ENCODE peak calls at places on chromosomes 2 and 18, in six cellular contexts. D is sigmoid colon; S is effector memory CD8-positive, alpha-beta T cell; A is RCC 7860; C is ecto neural progenitor cell; Q is memory B cell. N is an unnamed sample.

GRCh38 chr2:66343259-66343658 is 91.7 kb upstream of the MEIS1 start:
- DNase-seq in D (no peak), S (no peak), A (no peak), Q (no peak), C (no peak), N (no peak)

GRCh38 chr2:98085649-98086048 is 1.3 kb upstream of the VWA3B start:
- DNase-seq in S (no peak), A (no peak), Q (no peak), C (no peak), D (no peak), N (no peak)

GRCh38 chr18:61096231-61096630 is 237.0 kb upstream of the CDH20 start:
- DNase-seq in Q (no peak), C (no peak), S (no peak), D (no peak), A (no peak), N (no peak)

GRCh38 chr2:63663013-63663864 is 74.5 kb downstream of the MDH1 start:
- DNase-seq in A (no peak), S (no peak), D (no peak), Q (no peak), C (no peak), N (no peak)

GRCh38 chr2:25936889-25937545 is 45.3 kb downstream of the KIF3C start:
- DNase-seq in C (no peak), S (no peak), D (no peak), Q (no peak), A (no peak), N (no peak)

GRCh38 chr2:190812506-190813294 is 67.9 kb upstream of the GLS start:
- DNase-seq in D (no peak), A (no peak), S (no peak), Q (no peak), C (no peak), N (no peak)

GRCh38 chr2:20141056-20141762 is 83.7 kb downstream of the SDC1 start:
- DNase-seq in C (no peak), Q (no peak), A (peak), D (peak), S (no peak), N (no peak)

GRCh38 chr2:86636842-86637241 is 13.2 kb upstream of the RNF103 start:
- DNase-seq in C (no peak), S (no peak), Q (no peak), D (no peak), A (no peak), N (no peak)

GRCh38 chr18:71850602-71851001 is 693.5 kb downstream of the CBLN2 start:
- DNase-seq in S (no peak), A (no peak), D (no peak), Q (no peak), C (no peak), N (no peak)

GRCh38 chr2:28453396-28453795 is 42.5 kb upstream of the PLB1 start:
- DNase-seq in A (no peak), C (no peak), S (no peak), D (peak), Q (no peak), N (no peak)

GRCh38 chr2:77161009-77161408 is 361.2 kb downstream of the LRRTM4 start:
- DNase-seq in D (no peak), S (no peak), C (no peak), Q (no peak), A (peak), N (no peak)

GRCh38 chr2:88669371-88670214 is 21.9 kb upstream of the RPIA start:
- DNase-seq in Q (peak), D (no peak), S (peak), C (no peak), A (no peak), N (no peak)

GRCh38 chr2:12456293-12457151 is 260.2 kb upstream of the TRIB2 start:
- DNase-seq in A (no peak), Q (peak), C (no peak), D (peak), S (peak), N (peak)

GRCh38 chr2:46193855-46194254 is 103.4 kb upstream of the EPAS1 start:
- DNase-seq in C (no peak), A (no peak), S (no peak), D (no peak), Q (no peak), N (no peak)

N was measured in KG1.